ENCODE peak calls at places on chromosomes 11 and 22, in six cellular contexts. One of them, this sample, is unnamed.
A peak's percentile ranks its signal among the peaks of the same experiment; 100 is the strongest.

GRCh38 chr11:45501277-45501979 is 164.0 kb downstream of the CHST1 start:
- DNase-seq in stimulated activated CD4-positive, alpha-beta T cell treated with anti-CD3 and anti-CD28 coated beads, Interleukin-15, amount 100 ng/mL, for 1 hour: no peak
- DNase-seq in SHP77: no peak
- DNase-seq in dermis blood vessel endothelial cell: no peak
- DNase-seq in left lung: no peak
- DNase-seq in NCI-H774: no peak
- DNase-seq in this sample: no peak

GRCh38 chr22:48574776-48575566 is 1252.7 kb downstream of the BRD1 start:
- DNase-seq in NCI-H774: no peak
- DNase-seq in dermis blood vessel endothelial cell: peak; percentile 28
- DNase-seq in left lung: peak; percentile 83
- DNase-seq in SHP77: no peak
- DNase-seq in stimulated activated CD4-positive, alpha-beta T cell treated with anti-CD3 and anti-CD28 coated beads, Interleukin-15, amount 100 ng/mL, for 1 hour: no peak
- DNase-seq in this sample: no peak

GRCh38 chr11:88348870-88349269 is 11.3 kb upstream of the CTSC start:
- DNase-seq in stimulated activated CD4-positive, alpha-beta T cell treated with anti-CD3 and anti-CD28 coated beads, Interleukin-15, amount 100 ng/mL, for 1 hour: no peak
- DNase-seq in SHP77: no peak
- DNase-seq in left lung: no peak
- DNase-seq in NCI-H774: no peak
- DNase-seq in dermis blood vessel endothelial cell: no peak
- DNase-seq in this sample: no peak

GRCh38 chr11:57214494-57214893 is 22.6 kb downstream of the APLNR start:
- DNase-seq in SHP77: no peak
- DNase-seq in stimulated activated CD4-positive, alpha-beta T cell treated with anti-CD3 and anti-CD28 coated beads, Interleukin-15, amount 100 ng/mL, for 1 hour: no peak
- DNase-seq in NCI-H774: no peak
- DNase-seq in left lung: no peak
- DNase-seq in dermis blood vessel endothelial cell: peak; percentile 49
- DNase-seq in this sample: no peak

GRCh38 chr22:41197808-41198585 is 7.1 kb upstream of the L3MBTL2 start:
- DNase-seq in stimulated activated CD4-positive, alpha-beta T cell treated with anti-CD3 and anti-CD28 coated beads, Interleukin-15, amount 100 ng/mL, for 1 hour: peak; percentile 33
- DNase-seq in SHP77: peak; percentile 59
- DNase-seq in left lung: peak; percentile 84
- DNase-seq in dermis blood vessel endothelial cell: peak; percentile 62
- DNase-seq in NCI-H774: peak; percentile 9
- DNase-seq in this sample: no peak

GRCh38 chr22:29306830-29307657 is 594 bp downstream of the GAS2L1 start:
- DNase-seq in dermis blood vessel endothelial cell: peak; percentile 80
- DNase-seq in left lung: peak; percentile 93
- DNase-seq in NCI-H774: no peak
- DNase-seq in SHP77: peak; percentile 58
- DNase-seq in stimulated activated CD4-positive, alpha-beta T cell treated with anti-CD3 and anti-CD28 coated beads, Interleukin-15, amount 100 ng/mL, for 1 hour: peak; percentile 30
- DNase-seq in this sample: no peak

GRCh38 chr11:73266644-73267015 is 5.5 kb upstream of the P2RY6 start:
- DNase-seq in left lung: peak; percentile 13
- DNase-seq in SHP77: no peak
- DNase-seq in stimulated activated CD4-positive, alpha-beta T cell treated with anti-CD3 and anti-CD28 coated beads, Interleukin-15, amount 100 ng/mL, for 1 hour: no peak
- DNase-seq in dermis blood vessel endothelial cell: no peak
- DNase-seq in NCI-H774: no peak
- DNase-seq in this sample: no peak

GRCh38 chr11:92626624-92627023 is 342.8 kb upstream of the MTNR1B start:
- DNase-seq in SHP77: no peak
- DNase-seq in stimulated activated CD4-positive, alpha-beta T cell treated with anti-CD3 and anti-CD28 coated beads, Interleukin-15, amount 100 ng/mL, for 1 hour: no peak
- DNase-seq in left lung: no peak
- DNase-seq in dermis blood vessel endothelial cell: no peak
- DNase-seq in NCI-H774: no peak
- DNase-seq in this sample: no peak

GRCh38 chr11:75578977-75579376 is 16.9 kb downstream of the SERPINH1 start:
- DNase-seq in dermis blood vessel endothelial cell: no peak
- DNase-seq in left lung: no peak
- DNase-seq in stimulated activated CD4-positive, alpha-beta T cell treated with anti-CD3 and anti-CD28 coated beads, Interleukin-15, amount 100 ng/mL, for 1 hour: no peak
- DNase-seq in SHP77: no peak
- DNase-seq in NCI-H774: no peak
- DNase-seq in this sample: no peak

GRCh38 chr11:106473089-106473722 is 395.7 kb downstream of the AASDHPPT start:
- DNase-seq in SHP77: no peak
- DNase-seq in NCI-H774: no peak
- DNase-seq in left lung: no peak
- DNase-seq in stimulated activated CD4-positive, alpha-beta T cell treated with anti-CD3 and anti-CD28 coated beads, Interleukin-15, amount 100 ng/mL, for 1 hour: no peak
- DNase-seq in dermis blood vessel endothelial cell: peak; percentile 86
- DNase-seq in this sample: no peak